ENCODE peak calls at places on chromosomes 12 and 14, in five cellular contexts. R is lung, B is choroid plexus epithelial cell, P is stomach, F is WTC11. I is an unnamed sample.

GRCh38 chr14:36976571-36977023 is 195.8 kb downstream of the SLC25A21 start:
- DNase-seq in R (no peak), F (no peak), B (peak; percentile 44), P (peak; percentile 30), I (no peak)

GRCh38 chr12:122350444-122350843 is 72.0 kb downstream of the CLIP1 start:
- DNase-seq in B (peak; percentile 13), R (no peak), F (no peak), P (no peak), I (peak; percentile 78)

GRCh38 chr14:101398011-101398410 is 163.3 kb upstream of the DIO3 start:
- DNase-seq in P (no peak), F (no peak), R (no peak), B (no peak), I (no peak)

GRCh38 chr12:115088995-115089841 is 405.2 kb upstream of the TBX3 start:
- DNase-seq in R (no peak), P (no peak), F (no peak), B (no peak), I (no peak)

GRCh38 chr14:25400607-25401206 is 350.8 kb upstream of the STXBP6 start:
- DNase-seq in R (peak; percentile 33), B (peak; percentile 60), F (peak; percentile 49), P (peak; percentile 57), I (peak; percentile 22)

GRCh38 chr12:88663001-88663400 is 82.7 kb upstream of the KITLG start:
- DNase-seq in P (no peak), F (no peak), R (no peak), B (no peak), I (no peak)

GRCh38 chr12:45615268-45615667 is 114.2 kb upstream of the ARID2 start:
- DNase-seq in F (no peak), B (peak; percentile 75), R (no peak), P (no peak), I (peak; percentile 33)

GRCh38 chr12:19227190-19227879 is 97.8 kb downstream of the PLEKHA5 start:
- DNase-seq in R (no peak), P (no peak), B (peak; percentile 42), F (no peak), I (no peak)

GRCh38 chr12:56803750-56804149 is 40.6 kb downstream of the HSD17B6 start:
- DNase-seq in P (no peak), B (no peak), F (no peak), R (no peak), I (no peak)

GRCh38 chr14:102949801-102950451 is 27.5 kb downstream of the AMN start:
- DNase-seq in B (no peak), R (no peak), F (no peak), P (peak; percentile 89), I (peak; percentile 20)

GRCh38 chr14:64711039-64711438 is 6.8 kb downstream of the PLEKHG3 start:
- DNase-seq in R (no peak), F (no peak), P (no peak), B (no peak), I (no peak)

GRCh38 chr12:74527491-74527890 is 10.1 kb upstream of the ATXN7L3B start:
- DNase-seq in B (no peak), F (no peak), R (no peak), P (no peak), I (no peak)

GRCh38 chr12:118356809-118357326 is 15.8 kb downstream of the TAOK3 start:
- DNase-seq in R (no peak), B (peak; percentile 94), P (no peak), F (no peak), I (no peak)

GRCh38 chr14:31026076-31026394 is at the start of gene STRN3:
- DNase-seq in P (no peak), F (no peak), B (no peak), R (no peak), I (no peak)

GRCh38 chr14:31024577-31025334 is 693 bp upstream of the AP4S1 start:
- DNase-seq in P (no peak), B (peak; percentile 42), R (no peak), F (no peak), I (no peak)

GRCh38 chr14:31025335-31026075 is at the start of gene AP4S1:
- DNase-seq in R (peak; percentile 40), B (no peak), P (peak; percentile 36), F (peak; percentile 53), I (no peak)

GRCh38 chr14:31027847-31028246 is 1.7 kb upstream of the STRN3 start:
- DNase-seq in B (no peak), P (no peak), R (no peak), F (no peak), I (no peak)

GRCh38 chr14:31026395-31027096 is 367 bp upstream of the STRN3 start:
- DNase-seq in P (peak; percentile 97), F (peak; percentile 94), B (peak; percentile 98), R (peak; percentile 95), I (peak; percentile 94)
- TF ChIP-seq CTCF in P (no peak), F (no peak), B (no peak), R (no peak), I (no peak)

GRCh38 chr12:25308761-25309160 is 58.0 kb upstream of the KRAS start:
- DNase-seq in B (no peak), F (no peak), P (no peak), R (no peak), I (no peak)
- TF ChIP-seq CTCF in B (no peak), F (no peak), P (no peak), R (no peak), I (no peak)

GRCh38 chr12:7459973-7460372 is 16.0 kb upstream of the CD163L1 start:
- DNase-seq in P (no peak), B (no peak), R (no peak), F (no peak), I (no peak)

GRCh38 chr12:7460375-7461259 is 16.7 kb upstream of the CD163L1 start:
- DNase-seq in R (no peak), P (peak; percentile 52), B (peak; percentile 73), F (peak; percentile 78), I (peak; percentile 13)
- TF ChIP-seq CTCF in R (peak; percentile 80), P (no peak), B (peak; percentile 89), F (peak; percentile 81), I (peak; percentile 85)

DNA sequence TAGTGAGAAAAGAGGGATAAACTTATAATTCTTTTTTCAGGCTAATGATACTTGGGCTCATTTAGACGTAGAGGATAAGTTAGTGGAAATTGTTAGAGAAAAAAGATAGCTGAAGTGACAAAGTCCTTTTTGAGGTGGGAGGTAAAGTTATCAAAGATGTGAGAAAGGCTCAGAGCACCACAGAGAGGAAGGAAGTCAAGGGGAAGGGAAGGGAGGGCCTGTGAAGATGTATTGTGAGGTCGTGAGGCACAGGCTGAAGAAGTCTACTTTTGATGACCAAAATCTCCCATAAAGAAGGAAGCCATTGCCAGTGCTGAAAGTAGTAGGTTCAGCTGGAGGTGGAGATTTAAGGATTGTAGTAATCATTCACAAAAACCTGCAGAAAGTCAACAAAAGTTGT is 19.4 kb upstream of the PTGDR start:
- DNase-seq in P (no peak), F (no peak), R (no peak), B (no peak), I (no peak)
- TF ChIP-seq CTCF in P (no peak), F (no peak), R (no peak), B (no peak), I (no peak)

GRCh38 chr14:90398841-90399540 is 2.2 kb downstream of the CALM1 start:
- DNase-seq in P (no peak), B (no peak), R (no peak), F (no peak), I (no peak)

GRCh38 chr14:90399541-90400444 is 3.0 kb downstream of the CALM1 start:
- DNase-seq in P (peak; percentile 93), F (peak; percentile 85), R (peak; percentile 87), B (peak; percentile 95), I (peak; percentile 85)

GRCh38 chr14:90396342-90397339 is at the start of gene CALM1:
- DNase-seq in B (peak; percentile 96), R (peak; percentile 92), F (peak; percentile 92), P (peak; percentile 96), I (peak; percentile 83)

GRCh38 chr14:90398315-90398811 is 1.5 kb downstream of the CALM1 start:
- DNase-seq in B (peak; percentile 42), P (peak; percentile 44), F (peak; percentile 35), R (peak; percentile 50), I (no peak)

GRCh38 chr14:90397401-90398314 is 829 bp downstream of the CALM1 start:
- DNase-seq in R (peak; percentile 66), P (peak; percentile 51), F (peak; percentile 48), B (peak; percentile 36), I (no peak)
- TF ChIP-seq CTCF in R (no peak), P (no peak), F (no peak), B (no peak), I (no peak)

DNA sequence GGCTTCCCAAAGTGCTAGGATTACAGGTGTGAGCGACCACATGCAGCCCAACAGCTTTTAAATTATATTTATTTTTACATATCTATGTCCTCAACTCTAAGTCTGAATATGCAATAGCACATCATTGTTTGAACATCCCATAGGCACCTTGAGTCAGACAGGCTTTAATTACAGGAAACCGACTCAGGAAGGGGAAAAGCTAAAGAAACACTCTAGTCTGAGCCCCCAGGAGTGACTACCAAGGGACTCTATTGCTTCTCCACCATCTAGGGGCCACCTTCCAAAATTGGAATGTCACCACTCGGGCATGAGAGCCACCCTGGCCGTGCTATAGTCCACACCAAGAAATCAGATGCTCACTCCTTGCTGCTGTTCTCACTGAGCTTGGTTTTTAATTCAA is 14.0 kb upstream of the MFAP5 start:
- DNase-seq in R (no peak), B (no peak), F (no peak), P (no peak), I (no peak)
- TF ChIP-seq CTCF in R (no peak), B (no peak), F (no peak), P (no peak), I (no peak)

DNA sequence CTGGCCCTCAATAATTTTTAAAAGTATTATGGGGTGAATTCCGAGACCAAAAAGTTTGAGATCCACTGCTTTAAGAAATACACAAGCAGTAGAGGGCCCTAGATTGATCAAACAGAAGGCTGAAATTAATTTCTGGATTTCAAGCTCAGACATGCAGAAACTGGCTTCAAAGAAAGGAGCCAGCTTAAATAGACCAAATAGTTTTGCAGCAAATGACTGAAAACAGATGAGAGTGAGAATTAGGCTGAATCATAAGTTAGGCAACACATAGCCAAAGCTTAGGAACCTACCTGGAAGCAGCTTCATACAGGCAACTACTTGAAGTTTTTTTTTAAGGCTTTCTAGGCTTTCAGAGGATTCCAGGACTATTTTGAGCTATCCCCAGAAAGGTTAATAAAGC is 12.4 kb downstream of the ATF7 start:
- DNase-seq in F (no peak), B (peak; percentile 45), R (no peak), P (no peak), I (no peak)
- TF ChIP-seq CTCF in F (no peak), B (no peak), R (no peak), P (no peak), I (no peak)

DNA sequence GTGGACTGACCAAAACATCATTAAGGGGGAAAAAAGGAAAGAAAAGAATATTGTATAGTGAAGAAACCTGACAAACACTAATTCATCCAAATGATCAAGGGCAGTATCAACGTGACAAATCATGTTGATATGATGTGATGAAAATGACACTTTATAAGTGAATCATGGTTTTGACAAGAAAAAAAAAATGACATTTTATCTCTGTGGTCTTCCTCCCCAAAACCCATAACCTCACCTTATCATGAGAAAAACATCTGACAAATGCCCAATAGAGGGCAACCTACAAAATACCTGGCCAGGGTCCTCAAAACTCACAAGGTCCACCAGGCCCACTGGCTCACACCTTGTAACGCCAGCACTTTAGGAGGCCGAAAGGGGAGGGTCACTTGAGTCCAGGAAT is 13.8 kb downstream of the TMED10 start:
- DNase-seq in F (no peak), P (no peak), B (no peak), R (no peak), I (no peak)
- TF ChIP-seq CTCF in F (no peak), P (no peak), B (peak; percentile 13), R (no peak), I (no peak)